ENCODE peak calls at places on chromosome 7, in six cellular contexts. A is uterus; Z is cardiac muscle cell; R is cardiac fibroblast; C is heart right ventricle; K is CD8-positive, alpha-beta T cell. E is an unnamed sample.

GRCh38 chr7:53094191-53094590 is 58.8 kb downstream of the POM121L12 start:
- DNase-seq in A (no peak), Z (no peak), R (no peak), C (no peak), K (no peak), E (no peak)

GRCh38 chr7:115356139-115356746 is 434.3 kb downstream of the MDFIC start:
- DNase-seq in A (no peak), Z (peak), R (peak), C (no peak), K (no peak), E (peak)

GRCh38 chr7:7183061-7183832 is 903 bp downstream of the C1GALT1 start:
- DNase-seq in A (peak), Z (peak), R (peak), C (no peak), K (peak), E (peak)

GRCh38 chr7:113790025-113790424 is 128.8 kb downstream of the PPP1R3A start:
- DNase-seq in A (no peak), Z (no peak), R (no peak), C (peak), K (no peak), E (no peak)

GRCh38 chr7:112981966-112982365 is 104.7 kb downstream of the GPR85 start:
- DNase-seq in A (no peak), Z (no peak), R (peak), C (no peak), K (no peak), E (no peak)

GRCh38 chr7:77830649-77831355 is 32.2 kb downstream of the PHTF2 start:
- DNase-seq in A (no peak), Z (no peak), R (no peak), C (no peak), K (no peak), E (no peak)

GRCh38 chr7:117085769-117086463 is 132.6 kb downstream of the ST7 start:
- DNase-seq in A (no peak), Z (peak), R (peak), C (no peak), K (no peak), E (no peak)

GRCh38 chr7:87416682-87417587 is 58.5 kb downstream of the ABCB4 start:
- DNase-seq in A (peak), Z (peak), R (peak), C (peak), K (peak), E (peak)

GRCh38 chr7:17502209-17502810 is 203.9 kb downstream of the AHR start:
- DNase-seq in A (no peak), Z (no peak), R (no peak), C (no peak), K (no peak), E (no peak)

DNA sequence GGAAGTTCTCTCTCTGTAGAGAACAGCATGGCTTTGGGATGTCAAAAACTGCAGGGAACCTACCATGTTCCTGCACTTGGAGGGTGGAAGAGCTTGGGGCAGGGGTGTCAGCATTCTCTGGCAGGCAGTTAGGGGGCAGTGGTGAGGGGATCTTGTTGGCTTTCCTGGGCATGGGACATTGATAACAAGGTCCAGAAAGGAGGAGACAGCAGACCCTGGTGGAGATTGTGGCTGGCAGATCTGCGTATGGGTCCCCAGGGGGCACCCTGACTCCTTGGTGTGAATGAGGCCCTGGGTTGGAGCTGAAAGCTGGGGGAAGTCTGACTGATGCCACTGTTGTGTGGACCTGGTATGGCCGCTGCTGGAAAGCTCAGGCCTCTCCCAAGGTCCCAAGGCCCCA is 22.9 kb upstream of the CAMK2B start:
- DNase-seq in A (no peak), Z (peak), R (peak), C (no peak), K (no peak), E (peak)
- TF ChIP-seq CTCF in A (no peak), Z (peak), R (peak), C (no peak), K (no peak), E (peak)

GRCh38 chr7:28536259-28536658 is 123.9 kb downstream of the CREB5 start:
- DNase-seq in A (peak), Z (peak), R (peak), C (no peak), K (no peak), E (peak)
- TF ChIP-seq CTCF in A (peak), Z (peak), R (peak), C (peak), K (no peak), E (peak)

GRCh38 chr7:40761757-40762342 is 627.0 kb downstream of the SUGCT start:
- DNase-seq in A (no peak), Z (no peak), R (peak), C (no peak), K (no peak), E (no peak)
- TF ChIP-seq CTCF in A (no peak), Z (no peak), R (no peak), C (peak), K (no peak), E (no peak)

DNA sequence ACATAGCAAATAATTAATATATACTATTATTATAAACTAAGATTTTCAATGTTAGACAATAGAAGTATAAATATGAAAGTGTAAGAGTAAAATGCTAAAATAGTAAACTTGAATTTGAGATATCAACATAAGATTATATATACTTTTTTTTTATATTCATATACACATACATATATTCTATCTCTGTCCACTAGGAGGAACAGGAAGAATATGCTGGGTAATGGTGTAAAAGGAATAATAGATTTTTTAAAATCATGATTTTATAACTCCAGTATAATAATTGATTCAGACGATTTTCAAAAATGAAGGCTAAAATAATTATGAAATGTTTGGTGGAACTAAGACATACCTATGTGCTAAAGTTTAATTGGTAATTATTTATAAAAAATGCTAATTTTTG is 37.7 kb downstream of the AGMO start:
- DNase-seq in A (no peak), Z (no peak), R (no peak), C (no peak), K (no peak), E (no peak)
- TF ChIP-seq CTCF in A (no peak), Z (no peak), R (peak), C (no peak), K (no peak), E (no peak)

GRCh38 chr7:100271716-100272537 is 35.6 kb upstream of the SPDYE3 start:
- DNase-seq in A (peak), Z (peak), R (peak), C (peak), K (peak), E (peak)
- TF ChIP-seq CTCF in A (peak), Z (peak), R (no peak), C (peak), K (peak), E (no peak)

DNA sequence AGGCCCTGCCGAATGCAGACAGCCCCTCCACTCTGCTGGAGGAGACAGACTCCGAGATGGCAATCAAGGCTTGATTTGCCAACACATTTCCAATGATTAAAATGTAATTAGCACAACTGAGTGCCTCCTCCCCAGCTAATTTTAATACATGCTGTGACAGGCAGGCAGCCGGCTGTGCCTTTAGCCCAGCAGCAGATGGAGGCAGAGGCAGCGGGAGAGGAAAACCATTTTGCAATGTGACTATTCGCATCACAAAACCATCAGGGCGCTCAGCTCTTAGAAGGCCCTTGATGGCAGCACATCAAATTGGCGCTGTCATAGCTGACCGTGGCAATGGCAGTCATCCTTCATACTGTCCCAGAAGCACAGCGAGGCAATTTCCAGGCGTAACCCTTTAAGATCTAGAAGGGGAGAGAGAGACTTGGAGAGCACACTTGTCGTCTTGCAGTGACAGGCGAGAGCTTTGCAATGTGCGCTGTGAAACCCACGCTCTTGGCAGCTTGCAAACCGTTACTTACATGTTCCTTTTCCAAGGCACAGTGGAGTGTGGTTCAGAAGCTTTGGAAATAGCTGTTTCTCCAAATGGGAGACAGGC is 714.8 kb upstream of the GALNT17 start:
- DNase-seq in A (no peak), Z (no peak), R (no peak), C (no peak), K (no peak), E (no peak)
- TF ChIP-seq CTCF in A (no peak), Z (no peak), R (no peak), C (no peak), K (no peak), E (no peak)